ENCODE peak calls at places on chromosomes 16 and 17, in eight cellular contexts. P is Peyer's patch, K is IMR-90, O is transverse colon, B is uterus, G is Calu3, N is epithelial cell of proximal tubule, R is A549. D is an unnamed sample.

GRCh38 chr17:49575524-49576120 is at the start of gene NXPH3:
- DNase-seq in P (no peak), K (peak), O (peak), B (peak), G (peak), N (no peak), R (peak), D (no peak)

GRCh38 chr16:8962393-8963009 is 1.2 kb downstream of the USP7 start:
- DNase-seq in P (peak), K (no peak), O (peak), B (no peak), G (peak), N (no peak), R (no peak), D (no peak)

GRCh38 chr16:81681311-81681710 is 97.8 kb upstream of the PLCG2 start:
- DNase-seq in P (no peak), K (no peak), O (no peak), B (no peak), G (no peak), N (no peak), R (no peak), D (no peak)

GRCh38 chr17:44956076-44956475 is 8.5 kb upstream of the KIF18B start:
- DNase-seq in P (no peak), K (no peak), O (no peak), B (no peak), G (no peak), N (no peak), R (no peak), D (no peak)

GRCh38 chr16:86946396-86946795 is 368.0 kb downstream of the FOXL1 start:
- DNase-seq in P (no peak), K (peak), O (no peak), B (no peak), G (no peak), N (no peak), R (peak), D (peak)

GRCh38 chr16:51762081-51762995 is 611.3 kb upstream of the SALL1 start:
- DNase-seq in P (no peak), K (peak), O (peak), B (peak), G (peak), N (no peak), R (peak), D (peak)

GRCh38 chr16:59356709-59357108 is 622.6 kb upstream of the GOT2 start:
- DNase-seq in P (no peak), K (no peak), O (no peak), B (no peak), G (no peak), N (no peak), R (peak), D (no peak)

GRCh38 chr16:4110680-4111079 is 5.6 kb downstream of the ADCY9 start:
- DNase-seq in P (no peak), K (no peak), O (peak), B (no peak), G (no peak), N (no peak), R (no peak), D (no peak)

GRCh38 chr16:58421529-58421928 is 29.3 kb downstream of the GINS3 start:
- DNase-seq in P (no peak), K (peak), O (no peak), B (no peak), G (no peak), N (no peak), R (no peak), D (peak)

GRCh38 chr17:78958556-78959191 is 21.0 kb downstream of the LGALS3BP start:
- DNase-seq in P (no peak), K (no peak), O (peak), B (no peak), G (peak), N (no peak), R (peak), D (no peak)

GRCh38 chr17:55436224-55437164 is 14.9 kb upstream of the MMD start:
- DNase-seq in P (no peak), K (no peak), O (no peak), B (no peak), G (no peak), N (no peak), R (no peak), D (no peak)

GRCh38 chr17:18015603-18016002 is 23.4 kb downstream of the ATPAF2 start:
- DNase-seq in P (no peak), K (no peak), O (no peak), B (no peak), G (no peak), N (no peak), R (no peak), D (no peak)

GRCh38 chr17:31216053-31216751 is 80.8 kb downstream of the OMG start:
- DNase-seq in P (no peak), K (peak), O (no peak), B (peak), G (no peak), N (no peak), R (peak), D (peak)

GRCh38 chr17:7745748-7746470 is 28.4 kb downstream of the DNAH2 start:
- DNase-seq in P (no peak), K (peak), O (no peak), B (peak), G (peak), N (peak), R (peak), D (peak)

GRCh38 chr16:11706180-11706742 is 36.4 kb downstream of the TXNDC11 start:
- DNase-seq in P (no peak), K (peak), O (peak), B (no peak), G (no peak), N (no peak), R (no peak), D (no peak)

GRCh38 chr17:17750881-17751280 is 69.6 kb downstream of the RAI1 start:
- DNase-seq in P (peak), K (no peak), O (peak), B (no peak), G (no peak), N (no peak), R (no peak), D (no peak)

GRCh38 chr17:77423589-77424451 is 283.1 kb downstream of the SEC14L1 start:
- DNase-seq in P (no peak), K (peak), O (peak), B (peak), G (no peak), N (peak), R (peak), D (peak)

GRCh38 chr17:82287849-82288601 is 14.5 kb upstream of the CSNK1D start:
- DNase-seq in P (no peak), K (peak), O (peak), B (peak), G (peak), N (peak), R (peak), D (peak)

GRCh38 chr17:64216385-64217248 is 46.4 kb downstream of the TEX2 start:
- DNase-seq in P (peak), K (peak), O (peak), B (peak), G (peak), N (no peak), R (no peak), D (peak)
- TF ChIP-seq CTCF in P (no peak), K (no peak), O (no peak), B (no peak), G (no peak), N (peak), R (no peak), D (peak)

DNA sequence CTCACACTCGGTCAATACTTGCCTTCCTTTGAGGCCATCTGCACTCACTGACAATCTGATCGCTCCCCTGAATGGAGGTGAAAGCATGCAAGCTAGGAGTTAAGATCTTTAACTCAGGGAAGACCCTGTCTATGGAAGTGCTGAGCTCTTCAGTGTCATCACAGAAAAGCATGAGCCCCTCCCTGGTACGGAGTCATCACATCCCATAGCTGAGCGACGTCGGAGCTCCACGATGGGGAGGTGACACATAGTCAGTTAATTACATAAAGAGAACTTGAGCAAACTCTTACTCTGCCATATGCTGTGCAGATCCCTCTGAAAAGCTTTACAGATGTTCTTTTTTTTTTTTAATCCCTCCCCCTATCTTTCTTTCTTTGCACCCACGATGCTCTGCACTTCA is 463.2 kb downstream of the WWOX start:
- DNase-seq in P (no peak), K (no peak), O (no peak), B (no peak), G (no peak), N (no peak), R (no peak), D (no peak)
- TF ChIP-seq CTCF in P (no peak), K (no peak), O (no peak), B (no peak), G (no peak), N (no peak), R (no peak), D (no peak)

GRCh38 chr16:2044541-2044940 is 3.1 kb downstream of the NTHL1 start:
- DNase-seq in P (no peak), K (no peak), O (peak), B (no peak), G (no peak), N (no peak), R (no peak), D (no peak)

GRCh38 chr16:2048116-2048543 is 345 bp downstream of the TSC2 start:
- DNase-seq in P (no peak), K (no peak), O (peak), B (no peak), G (no peak), N (no peak), R (no peak), D (no peak)

GRCh38 chr16:2046889-2047329 is 725 bp downstream of the NTHL1 start:
- DNase-seq in P (no peak), K (no peak), O (no peak), B (no peak), G (no peak), N (no peak), R (no peak), D (no peak)

GRCh38 chr16:2046125-2046888 is 1.3 kb downstream of the NTHL1 start:
- DNase-seq in P (no peak), K (no peak), O (no peak), B (no peak), G (no peak), N (no peak), R (no peak), D (no peak)

GRCh38 chr16:2047330-2048115 is at the start of the genes NTHL1 and TSC2:
- DNase-seq in P (peak), K (peak), O (peak), B (peak), G (peak), N (peak), R (peak), D (peak)
- TF ChIP-seq CTCF in P (peak), K (peak), O (peak), B (peak), G (peak), N (peak), R (peak), D (peak)

GRCh38 chr16:77663711-77664110 is 58.6 kb upstream of the NUDT7 start:
- DNase-seq in P (no peak), K (no peak), O (no peak), B (no peak), G (no peak), N (no peak), R (no peak), D (no peak)

GRCh38 chr16:77662241-77662640 is 60.1 kb upstream of the NUDT7 start:
- DNase-seq in P (no peak), K (no peak), O (no peak), B (no peak), G (no peak), N (no peak), R (no peak), D (no peak)

GRCh38 chr16:77657016-77657415 is 65.3 kb upstream of the NUDT7 start:
- DNase-seq in P (no peak), K (peak), O (no peak), B (no peak), G (no peak), N (peak), R (peak), D (no peak)

DNA sequence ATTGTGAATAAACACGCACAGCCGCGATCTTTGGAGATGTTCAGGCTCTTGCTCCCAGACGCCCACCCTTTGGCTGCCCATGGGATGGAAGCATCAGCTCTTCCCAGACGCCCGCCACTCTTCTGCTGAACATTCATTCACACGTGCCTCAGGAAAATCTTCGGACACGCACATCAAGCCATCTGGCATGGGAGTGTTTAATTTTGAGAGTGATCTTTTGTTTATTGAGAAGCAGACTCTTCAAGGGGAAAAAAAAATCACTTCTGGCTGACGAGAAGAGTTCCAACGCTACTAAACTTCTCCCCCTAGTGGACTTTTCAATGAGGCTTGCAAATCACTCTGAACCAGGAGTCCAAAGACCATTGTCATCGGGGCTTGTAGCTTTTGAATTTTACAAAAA is 62.0 kb upstream of the NUDT7 start:
- DNase-seq in P (no peak), K (peak), O (no peak), B (no peak), G (peak), N (peak), R (peak), D (no peak)
- TF ChIP-seq CTCF in P (no peak), K (peak), O (peak), B (peak), G (peak), N (peak), R (peak), D (peak)

D was measured in HFFc6.